ENCODE peak calls at places on chromosomes 4 and X, in seven cellular contexts. One of them, this sample, is unnamed.

GRCh38 chr4:162645381-162645780 is 481.6 kb upstream of the FSTL5 start:
- DNase-seq in thoracic aorta: no peak
- DNase-seq in type B pancreatic cell: no peak
- DNase-seq in tibial artery: no peak
- DNase-seq in cardiac fibroblast: peak
- DNase-seq in Calu3: no peak
- DNase-seq in kidney: no peak
- DNase-seq in this sample: no peak

GRCh38 chr4:8248091-8248490 is 21.5 kb upstream of the HTRA3 start:
- DNase-seq in Calu3: no peak
- DNase-seq in type B pancreatic cell: no peak
- DNase-seq in thoracic aorta: no peak
- DNase-seq in cardiac fibroblast: no peak
- DNase-seq in kidney: no peak
- DNase-seq in tibial artery: no peak
- DNase-seq in this sample: no peak

GRCh38 chrX:119062750-119063374 is 9.9 kb upstream of the CT47C1 start:
- DNase-seq in type B pancreatic cell: no peak
- DNase-seq in Calu3: no peak
- DNase-seq in kidney: no peak
- DNase-seq in cardiac fibroblast: peak
- DNase-seq in tibial artery: no peak
- DNase-seq in thoracic aorta: no peak
- DNase-seq in this sample: no peak

GRCh38 chrX:145825896-145826295 is 8.3 kb downstream of the SLITRK2 start:
- DNase-seq in kidney: no peak
- DNase-seq in type B pancreatic cell: no peak
- DNase-seq in Calu3: peak
- DNase-seq in thoracic aorta: no peak
- DNase-seq in tibial artery: no peak
- DNase-seq in cardiac fibroblast: peak
- DNase-seq in this sample: no peak

GRCh38 chr4:150209140-150209829 is 131.0 kb downstream of the DCLK2 start:
- DNase-seq in tibial artery: peak
- DNase-seq in thoracic aorta: no peak
- DNase-seq in Calu3: peak
- DNase-seq in kidney: no peak
- DNase-seq in type B pancreatic cell: no peak
- DNase-seq in cardiac fibroblast: peak
- DNase-seq in this sample: no peak

GRCh38 chr4:128830906-128831525 is 21.5 kb downstream of the JADE1 start:
- DNase-seq in Calu3: no peak
- DNase-seq in type B pancreatic cell: no peak
- DNase-seq in cardiac fibroblast: no peak
- DNase-seq in kidney: no peak
- DNase-seq in tibial artery: no peak
- DNase-seq in thoracic aorta: no peak
- DNase-seq in this sample: no peak

GRCh38 chr4:124566030-124566429 is 146.5 kb downstream of the ANKRD50 start:
- DNase-seq in type B pancreatic cell: no peak
- DNase-seq in kidney: no peak
- DNase-seq in cardiac fibroblast: no peak
- DNase-seq in tibial artery: no peak
- DNase-seq in Calu3: no peak
- DNase-seq in thoracic aorta: no peak
- DNase-seq in this sample: no peak

GRCh38 chrX:19649227-19650009 is 134.1 kb upstream of the MAP3K15 start:
- DNase-seq in kidney: no peak
- DNase-seq in Calu3: no peak
- DNase-seq in cardiac fibroblast: peak
- DNase-seq in thoracic aorta: no peak
- DNase-seq in tibial artery: no peak
- DNase-seq in type B pancreatic cell: no peak
- DNase-seq in this sample: no peak

GRCh38 chr4:173317003-173317402 is 17.2 kb downstream of the HMGB2 start:
- DNase-seq in kidney: no peak
- DNase-seq in tibial artery: no peak
- DNase-seq in type B pancreatic cell: no peak
- DNase-seq in thoracic aorta: no peak
- DNase-seq in Calu3: no peak
- DNase-seq in cardiac fibroblast: no peak
- DNase-seq in this sample: no peak

GRCh38 chrX:130086414-130087207 is 23.7 kb downstream of the ELF4 start:
- DNase-seq in thoracic aorta: no peak
- DNase-seq in tibial artery: no peak
- DNase-seq in type B pancreatic cell: no peak
- DNase-seq in Calu3: no peak
- DNase-seq in cardiac fibroblast: no peak
- DNase-seq in kidney: no peak
- DNase-seq in this sample: no peak

GRCh38 chr4:125956281-125956680 is 641.5 kb downstream of the FAT4 start:
- DNase-seq in cardiac fibroblast: no peak
- DNase-seq in tibial artery: no peak
- DNase-seq in kidney: no peak
- DNase-seq in thoracic aorta: no peak
- DNase-seq in type B pancreatic cell: no peak
- DNase-seq in Calu3: no peak
- DNase-seq in this sample: no peak

GRCh38 chr4:126976850-126977249 is 655.9 kb upstream of the INTU start:
- DNase-seq in cardiac fibroblast: no peak
- DNase-seq in thoracic aorta: no peak
- DNase-seq in type B pancreatic cell: no peak
- DNase-seq in tibial artery: no peak
- DNase-seq in Calu3: no peak
- DNase-seq in kidney: no peak
- DNase-seq in this sample: no peak

GRCh38 chrX:27675493-27675892 is 85.3 kb downstream of the DCAF8L2 start:
- DNase-seq in type B pancreatic cell: no peak
- DNase-seq in kidney: no peak
- DNase-seq in thoracic aorta: no peak
- DNase-seq in cardiac fibroblast: peak
- DNase-seq in tibial artery: no peak
- DNase-seq in Calu3: no peak
- DNase-seq in this sample: no peak

GRCh38 chr4:57291911-57292310 is 181.7 kb upstream of the IGFBP7 start:
- DNase-seq in thoracic aorta: no peak
- DNase-seq in type B pancreatic cell: no peak
- DNase-seq in tibial artery: no peak
- DNase-seq in cardiac fibroblast: peak
- DNase-seq in Calu3: no peak
- DNase-seq in kidney: no peak
- DNase-seq in this sample: no peak

GRCh38 chr4:118939169-118939779 is 50.6 kb downstream of the SYNPO2 start:
- DNase-seq in Calu3: no peak
- DNase-seq in cardiac fibroblast: peak
- DNase-seq in type B pancreatic cell: no peak
- DNase-seq in tibial artery: no peak
- DNase-seq in kidney: no peak
- DNase-seq in thoracic aorta: no peak
- DNase-seq in this sample: no peak

GRCh38 chr4:137387924-137388323 is 144.4 kb downstream of the PCDH18 start:
- DNase-seq in tibial artery: no peak
- DNase-seq in thoracic aorta: no peak
- DNase-seq in kidney: no peak
- DNase-seq in Calu3: no peak
- DNase-seq in cardiac fibroblast: peak
- DNase-seq in type B pancreatic cell: no peak
- DNase-seq in this sample: no peak

DNA sequence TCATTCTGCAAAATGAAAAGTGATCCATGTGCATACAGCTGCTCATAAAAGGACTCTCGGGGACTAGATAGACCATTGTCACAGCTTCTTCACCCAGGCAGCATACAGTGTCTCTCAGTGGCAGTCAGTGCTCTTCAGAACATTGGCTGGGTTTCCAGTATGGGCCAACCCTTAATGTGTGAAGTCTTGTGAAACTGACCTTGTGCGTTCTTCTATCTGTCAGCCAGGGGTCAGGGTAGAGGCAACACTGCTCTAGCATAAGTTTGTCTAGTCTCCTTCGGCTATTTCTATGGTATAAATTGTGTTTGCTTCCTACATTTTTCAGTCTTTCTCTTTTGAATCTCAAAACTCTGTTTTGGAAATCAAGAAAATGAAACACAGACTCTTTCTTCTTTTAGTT is 37.0 kb upstream of the SMIM31 start:
- DNase-seq in tibial artery: no peak
- DNase-seq in kidney: no peak
- DNase-seq in thoracic aorta: no peak
- DNase-seq in Calu3: no peak
- DNase-seq in cardiac fibroblast: no peak
- DNase-seq in type B pancreatic cell: no peak
- DNase-seq in this sample: no peak
- TF ChIP-seq CTCF in tibial artery: no peak
- TF ChIP-seq CTCF in kidney: no peak
- TF ChIP-seq CTCF in thoracic aorta: no peak
- TF ChIP-seq CTCF in Calu3: peak
- TF ChIP-seq CTCF in cardiac fibroblast: no peak
- TF ChIP-seq CTCF in type B pancreatic cell: peak
- TF ChIP-seq CTCF in this sample: peak

GRCh38 chrX:51802917-51803688 is 59.9 kb downstream of the GSPT2 start:
- DNase-seq in Calu3: peak
- DNase-seq in type B pancreatic cell: no peak
- DNase-seq in kidney: no peak
- DNase-seq in thoracic aorta: no peak
- DNase-seq in tibial artery: no peak
- DNase-seq in cardiac fibroblast: peak
- DNase-seq in this sample: no peak

GRCh38 chrX:51803833-51804232 is 60.6 kb downstream of the GSPT2 start:
- DNase-seq in kidney: no peak
- DNase-seq in cardiac fibroblast: peak
- DNase-seq in thoracic aorta: no peak
- DNase-seq in type B pancreatic cell: no peak
- DNase-seq in tibial artery: no peak
- DNase-seq in Calu3: no peak
- DNase-seq in this sample: no peak

DNA sequence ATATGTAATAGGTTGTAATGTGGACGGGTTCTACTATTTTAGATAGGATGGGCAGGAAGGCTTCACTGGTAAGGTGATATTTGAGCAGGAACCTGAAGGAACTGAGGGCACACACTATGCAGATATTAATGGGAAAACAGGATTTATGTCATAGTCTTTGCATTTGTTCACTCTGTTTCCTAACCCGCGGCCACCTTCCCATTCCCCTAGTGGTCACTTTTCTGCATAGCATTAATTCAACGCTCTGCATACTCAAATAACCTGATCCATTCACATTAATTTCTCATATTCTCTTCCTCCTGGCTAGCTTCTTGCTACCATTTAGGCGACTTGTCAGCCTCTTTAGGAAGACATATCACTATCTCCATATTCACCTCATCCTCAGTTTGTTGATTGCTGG is 61.5 kb downstream of the GSPT2 start:
- DNase-seq in cardiac fibroblast: no peak
- DNase-seq in type B pancreatic cell: no peak
- DNase-seq in tibial artery: no peak
- DNase-seq in thoracic aorta: no peak
- DNase-seq in Calu3: no peak
- DNase-seq in kidney: no peak
- DNase-seq in this sample: no peak
- TF ChIP-seq CTCF in cardiac fibroblast: peak
- TF ChIP-seq CTCF in type B pancreatic cell: peak
- TF ChIP-seq CTCF in tibial artery: no peak
- TF ChIP-seq CTCF in thoracic aorta: no peak
- TF ChIP-seq CTCF in Calu3: peak
- TF ChIP-seq CTCF in kidney: no peak
- TF ChIP-seq CTCF in this sample: peak

GRCh38 chrX:15350329-15350996 is 15.1 kb upstream of the PIGA start:
- DNase-seq in Calu3: no peak
- DNase-seq in kidney: no peak
- DNase-seq in tibial artery: no peak
- DNase-seq in cardiac fibroblast: no peak
- DNase-seq in thoracic aorta: no peak
- DNase-seq in type B pancreatic cell: no peak
- DNase-seq in this sample: no peak

GRCh38 chrX:15343075-15343476 is 7.8 kb upstream of the PIGA start:
- DNase-seq in type B pancreatic cell: no peak
- DNase-seq in kidney: no peak
- DNase-seq in tibial artery: peak
- DNase-seq in thoracic aorta: no peak
- DNase-seq in Calu3: peak
- DNase-seq in cardiac fibroblast: peak
- DNase-seq in this sample: no peak

GRCh38 chrX:15344106-15344505 is 8.8 kb upstream of the PIGA start:
- DNase-seq in Calu3: no peak
- DNase-seq in type B pancreatic cell: no peak
- DNase-seq in kidney: no peak
- DNase-seq in tibial artery: no peak
- DNase-seq in cardiac fibroblast: no peak
- DNase-seq in thoracic aorta: no peak
- DNase-seq in this sample: no peak

DNA sequence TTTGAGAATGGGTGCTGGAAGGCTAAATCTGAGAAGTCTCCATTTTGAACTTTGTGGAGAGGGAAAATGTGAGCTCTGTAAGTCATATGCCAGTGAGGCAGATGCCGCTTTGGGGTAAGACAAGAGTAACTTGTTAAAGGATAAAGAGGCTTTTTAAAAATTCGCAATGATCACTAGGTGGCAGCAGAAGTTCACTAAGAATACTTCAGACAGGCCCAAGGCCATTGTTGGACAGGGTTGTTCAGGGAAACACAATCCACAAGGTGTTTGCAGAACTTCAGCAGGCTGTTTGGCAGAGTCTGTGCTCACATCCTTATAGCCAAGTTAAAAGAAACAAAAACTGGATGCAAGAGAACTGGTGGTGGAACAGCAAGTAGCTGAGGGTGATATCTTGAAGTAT is 13.7 kb upstream of the PIGA start:
- DNase-seq in thoracic aorta: no peak
- DNase-seq in type B pancreatic cell: no peak
- DNase-seq in cardiac fibroblast: peak
- DNase-seq in Calu3: peak
- DNase-seq in tibial artery: no peak
- DNase-seq in kidney: no peak
- DNase-seq in this sample: no peak
- TF ChIP-seq CTCF in thoracic aorta: no peak
- TF ChIP-seq CTCF in type B pancreatic cell: peak
- TF ChIP-seq CTCF in cardiac fibroblast: peak
- TF ChIP-seq CTCF in Calu3: peak
- TF ChIP-seq CTCF in tibial artery: peak
- TF ChIP-seq CTCF in kidney: peak
- TF ChIP-seq CTCF in this sample: peak

DNA sequence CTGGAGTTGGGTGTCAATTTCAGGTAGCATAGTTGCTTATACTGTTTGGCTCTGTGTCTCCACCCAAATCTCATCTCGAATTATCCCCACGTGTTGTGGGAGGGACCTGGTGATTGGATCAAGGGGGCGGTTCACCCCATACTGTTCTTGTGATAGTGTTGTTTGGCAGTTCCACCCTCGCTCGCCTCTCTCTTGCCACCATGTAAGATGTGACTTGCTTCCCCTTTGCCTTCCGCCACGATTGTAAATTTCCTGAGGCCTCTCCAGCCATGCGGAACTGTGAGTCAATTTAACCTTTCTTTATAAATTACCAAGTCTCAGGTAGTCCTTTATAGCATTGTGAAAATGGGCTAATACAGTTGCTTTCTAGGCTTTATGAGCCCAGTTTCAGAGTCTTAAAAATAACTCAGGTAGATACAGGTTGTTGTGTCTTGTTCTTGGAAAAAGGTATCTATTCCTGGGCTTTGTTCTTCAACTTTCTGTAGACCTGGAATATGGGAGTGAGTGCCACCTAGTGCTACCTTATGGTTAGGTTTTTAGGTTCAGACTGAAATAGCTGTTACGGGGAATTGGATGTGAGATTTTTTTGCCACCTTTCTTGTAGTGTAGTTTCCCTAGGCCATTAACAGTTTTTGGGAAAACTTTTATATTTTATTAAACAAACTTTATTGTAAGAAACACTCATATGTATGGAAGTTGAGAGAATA is 15.6 kb downstream of the PGK1 start:
- DNase-seq in kidney: no peak
- DNase-seq in Calu3: no peak
- DNase-seq in thoracic aorta: no peak
- DNase-seq in tibial artery: no peak
- DNase-seq in cardiac fibroblast: no peak
- DNase-seq in type B pancreatic cell: no peak
- DNase-seq in this sample: no peak
- TF ChIP-seq CTCF in kidney: peak
- TF ChIP-seq CTCF in Calu3: no peak
- TF ChIP-seq CTCF in thoracic aorta: no peak
- TF ChIP-seq CTCF in tibial artery: no peak
- TF ChIP-seq CTCF in cardiac fibroblast: peak
- TF ChIP-seq CTCF in type B pancreatic cell: peak
- TF ChIP-seq CTCF in this sample: peak

This sample was measured in osteocyte.